ENCODE peak calls at places on chromosomes 2 and 18, in nine cellular contexts. One of them, this sample, is unnamed.
A peak's percentile ranks its signal among the peaks of the same experiment; 100 is the strongest.

GRCh38 chr18:34959211-34959829 is 81.9 kb upstream of the MAPRE2 start:
- DNase-seq in GM23338: no peak
- DNase-seq in MM.1S: no peak
- DNase-seq in PC-3: no peak
- DNase-seq in HepG2: peak; percentile 92
- DNase-seq in fibroblast of lung: no peak
- DNase-seq in astrocyte: no peak
- DNase-seq in GM12878: no peak
- DNase-seq in hepatocyte: peak; percentile 28
- DNase-seq in this sample: no peak

GRCh38 chr2:157935378-157935726 is 59.2 kb upstream of the ACVR1 start:
- DNase-seq in HepG2: no peak
- DNase-seq in GM23338: no peak
- DNase-seq in astrocyte: no peak
- DNase-seq in MM.1S: no peak
- DNase-seq in fibroblast of lung: no peak
- DNase-seq in PC-3: peak; percentile 12
- DNase-seq in GM12878: no peak
- DNase-seq in hepatocyte: no peak
- DNase-seq in this sample: no peak

GRCh38 chr2:81483254-81483653 is 1178.7 kb upstream of the LRRTM1 start:
- DNase-seq in PC-3: no peak
- DNase-seq in fibroblast of lung: no peak
- DNase-seq in HepG2: no peak
- DNase-seq in MM.1S: no peak
- DNase-seq in GM23338: no peak
- DNase-seq in GM12878: no peak
- DNase-seq in hepatocyte: no peak
- DNase-seq in astrocyte: no peak
- DNase-seq in this sample: no peak

GRCh38 chr2:236776695-236777251 is 207.1 kb downstream of the ACKR3 start:
- DNase-seq in astrocyte: peak; percentile 94
- DNase-seq in HepG2: no peak
- DNase-seq in MM.1S: no peak
- DNase-seq in GM12878: no peak
- DNase-seq in GM23338: no peak
- DNase-seq in fibroblast of lung: peak; percentile 95
- DNase-seq in hepatocyte: no peak
- DNase-seq in PC-3: peak; percentile 96
- DNase-seq in this sample: no peak

GRCh38 chr2:191189112-191189635 is 38.4 kb upstream of the STAT4 start:
- DNase-seq in PC-3: peak; percentile 29
- DNase-seq in MM.1S: no peak
- DNase-seq in hepatocyte: no peak
- DNase-seq in astrocyte: no peak
- DNase-seq in GM12878: no peak
- DNase-seq in fibroblast of lung: no peak
- DNase-seq in GM23338: no peak
- DNase-seq in HepG2: no peak
- DNase-seq in this sample: no peak

GRCh38 chr2:108927936-108928659 is 60.9 kb downstream of the EDAR start:
- DNase-seq in fibroblast of lung: peak; percentile 37
- DNase-seq in HepG2: peak; percentile 51
- DNase-seq in hepatocyte: peak; percentile 80
- DNase-seq in GM12878: no peak
- DNase-seq in PC-3: peak; percentile 72
- DNase-seq in astrocyte: peak; percentile 25
- DNase-seq in GM23338: peak; percentile 78
- DNase-seq in MM.1S: peak; percentile 35
- DNase-seq in this sample: peak; percentile 72

GRCh38 chr2:20635698-20636584 is 15.0 kb downstream of the HS1BP3 start:
- DNase-seq in HepG2: peak; percentile 74
- DNase-seq in PC-3: peak; percentile 83
- DNase-seq in GM12878: no peak
- DNase-seq in hepatocyte: peak; percentile 93
- DNase-seq in GM23338: peak; percentile 90
- DNase-seq in MM.1S: peak; percentile 72
- DNase-seq in astrocyte: no peak
- DNase-seq in fibroblast of lung: peak; percentile 61
- DNase-seq in this sample: peak; percentile 92

GRCh38 chr18:10045296-10045891 is 131.6 kb downstream of the VAPA start:
- DNase-seq in astrocyte: no peak
- DNase-seq in GM23338: no peak
- DNase-seq in GM12878: no peak
- DNase-seq in fibroblast of lung: no peak
- DNase-seq in MM.1S: no peak
- DNase-seq in PC-3: no peak
- DNase-seq in HepG2: no peak
- DNase-seq in hepatocyte: no peak
- DNase-seq in this sample: no peak

GRCh38 chr18:7941533-7941932 is 374.4 kb downstream of the PTPRM start:
- DNase-seq in GM12878: no peak
- DNase-seq in hepatocyte: no peak
- DNase-seq in PC-3: no peak
- DNase-seq in astrocyte: no peak
- DNase-seq in GM23338: no peak
- DNase-seq in MM.1S: no peak
- DNase-seq in HepG2: no peak
- DNase-seq in fibroblast of lung: no peak
- DNase-seq in this sample: no peak

DNA sequence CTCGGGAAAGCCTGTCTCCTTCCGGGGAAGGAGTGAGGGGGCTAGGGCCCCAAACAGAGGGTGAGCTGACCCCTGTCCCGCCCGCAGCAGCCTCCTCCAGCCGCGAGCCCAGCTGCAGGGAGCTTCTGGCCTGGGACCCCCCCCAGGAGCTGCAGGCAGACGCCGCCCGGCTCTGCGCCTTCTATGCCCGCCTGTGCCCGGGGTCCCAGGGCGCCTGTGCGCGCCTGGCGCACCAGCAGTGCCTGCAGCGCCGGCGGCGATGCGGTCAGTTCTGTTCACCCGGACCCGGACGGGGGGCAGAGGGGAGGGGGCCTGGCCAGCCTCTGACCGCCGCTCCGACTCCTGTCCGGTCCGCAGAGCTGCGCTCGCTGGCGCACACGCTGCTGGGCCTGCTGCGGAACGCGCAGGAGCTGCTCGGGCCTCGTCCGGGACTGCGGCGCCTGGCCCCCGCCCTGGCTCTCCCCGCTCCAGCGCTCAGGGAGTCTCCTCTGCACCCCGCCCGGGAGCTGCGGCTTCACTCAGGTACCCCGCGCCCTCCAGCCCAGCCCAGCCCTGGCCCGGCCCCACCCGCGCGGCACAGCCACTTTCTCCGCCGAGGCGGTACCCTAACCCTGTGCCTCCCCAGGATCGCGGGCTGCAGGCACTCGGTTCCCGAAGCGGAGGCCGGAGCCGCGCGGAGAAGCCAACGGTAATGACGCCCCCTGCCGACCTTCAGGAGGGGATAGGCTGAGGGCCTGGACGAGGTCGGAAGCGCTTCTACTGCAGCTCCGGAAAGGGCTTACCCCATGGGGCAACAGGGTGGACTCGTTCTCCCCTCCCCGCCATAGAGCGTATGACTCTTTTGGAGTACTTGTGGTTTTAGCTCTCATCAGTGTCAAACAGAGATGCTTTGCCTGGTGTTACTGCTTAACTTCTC is 2.0 kb upstream of the CHRND start:
- DNase-seq in PC-3: peak; percentile 12
- DNase-seq in fibroblast of lung: peak; percentile 28
- DNase-seq in HepG2: peak; percentile 65
- DNase-seq in hepatocyte: peak; percentile 71
- DNase-seq in astrocyte: peak; percentile 6
- DNase-seq in MM.1S: no peak
- DNase-seq in GM12878: no peak
- DNase-seq in GM23338: peak; percentile 95
- DNase-seq in this sample: peak; percentile 92
- TF ChIP-seq EZH2 in PC-3: no peak
- TF ChIP-seq EZH2 in fibroblast of lung: peak; percentile 8
- TF ChIP-seq EZH2 in HepG2: peak; percentile 84
- TF ChIP-seq EZH2 in hepatocyte: peak; percentile 76
- TF ChIP-seq EZH2 in astrocyte: peak; percentile 43
- TF ChIP-seq EZH2 in MM.1S: no peak
- TF ChIP-seq EZH2 in GM12878: no peak
- TF ChIP-seq EZH2 in GM23338: peak; percentile 40
- TF ChIP-seq EZH2 in this sample: peak; percentile 91

DNA sequence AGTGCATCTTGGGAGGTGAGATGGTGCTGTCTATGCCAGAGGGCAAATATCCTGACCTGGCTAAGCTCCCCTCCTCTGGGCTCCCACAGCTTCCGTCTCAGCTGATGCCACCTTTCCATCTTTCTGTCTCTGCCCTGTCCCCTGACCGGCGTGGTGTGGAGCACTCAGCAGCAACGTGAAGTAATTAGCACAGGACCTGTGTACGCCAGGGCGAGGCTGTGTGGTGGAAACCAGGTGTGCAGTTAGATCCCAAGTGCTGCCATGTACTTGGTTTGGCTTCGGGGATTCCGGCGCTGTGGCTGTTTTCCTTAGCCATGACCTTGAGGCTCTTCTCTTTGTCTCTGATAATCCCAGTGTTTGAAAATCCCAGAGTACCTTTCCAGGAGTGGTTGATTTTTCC is 36.5 kb downstream of the COA5 start:
- DNase-seq in HepG2: no peak
- DNase-seq in astrocyte: no peak
- DNase-seq in PC-3: no peak
- DNase-seq in fibroblast of lung: no peak
- DNase-seq in MM.1S: no peak
- DNase-seq in GM23338: no peak
- DNase-seq in GM12878: no peak
- DNase-seq in hepatocyte: no peak
- DNase-seq in this sample: no peak
- H3K4me1 ChIP-seq in HepG2: no peaks in the 10 kb centered on the region
- H3K4me1 ChIP-seq in astrocyte: no peaks in the 10 kb centered on the region
- H3K4me1 ChIP-seq in PC-3: no peaks in the 10 kb centered on the region
- H3K4me1 ChIP-seq in fibroblast of lung: no peaks in the 10 kb centered on the region
- H3K4me1 ChIP-seq in MM.1S: no peaks in the 10 kb centered on the region
- H3K4me1 ChIP-seq in GM23338: no peaks in the 10 kb centered on the region
- H3K4me1 ChIP-seq in GM12878: no peaks in the 10 kb centered on the region
- H3K4me1 ChIP-seq in hepatocyte: no peaks in the 10 kb centered on the region
- H3K4me1 ChIP-seq in this sample: no peaks in the 10 kb centered on the region

GRCh38 chr18:58884694-58885093 is 20.0 kb downstream of the ZNF532 start:
- DNase-seq in MM.1S: no peak
- DNase-seq in PC-3: no peak
- DNase-seq in GM23338: no peak
- DNase-seq in astrocyte: no peak
- DNase-seq in HepG2: no peak
- DNase-seq in hepatocyte: no peak
- DNase-seq in fibroblast of lung: no peak
- DNase-seq in GM12878: no peak
- DNase-seq in this sample: no peak

GRCh38 chr18:58882681-58883080 is 18.0 kb downstream of the ZNF532 start:
- DNase-seq in GM23338: no peak
- DNase-seq in fibroblast of lung: peak; percentile 62
- DNase-seq in hepatocyte: no peak
- DNase-seq in GM12878: no peak
- DNase-seq in MM.1S: no peak
- DNase-seq in HepG2: no peak
- DNase-seq in astrocyte: peak; percentile 51
- DNase-seq in PC-3: no peak
- DNase-seq in this sample: no peak

GRCh38 chr18:58886864-58887612 is 22.4 kb downstream of the ZNF532 start:
- DNase-seq in GM12878: no peak
- DNase-seq in astrocyte: no peak
- DNase-seq in PC-3: no peak
- DNase-seq in MM.1S: peak; percentile 59
- DNase-seq in HepG2: no peak
- DNase-seq in fibroblast of lung: no peak
- DNase-seq in GM23338: no peak
- DNase-seq in hepatocyte: no peak
- DNase-seq in this sample: no peak

GRCh38 chr18:58891753-58892152 is 27.1 kb downstream of the ZNF532 start:
- DNase-seq in MM.1S: no peak
- DNase-seq in GM23338: no peak
- DNase-seq in GM12878: no peak
- DNase-seq in hepatocyte: no peak
- DNase-seq in HepG2: no peak
- DNase-seq in PC-3: no peak
- DNase-seq in fibroblast of lung: no peak
- DNase-seq in astrocyte: no peak
- DNase-seq in this sample: no peak

DNA sequence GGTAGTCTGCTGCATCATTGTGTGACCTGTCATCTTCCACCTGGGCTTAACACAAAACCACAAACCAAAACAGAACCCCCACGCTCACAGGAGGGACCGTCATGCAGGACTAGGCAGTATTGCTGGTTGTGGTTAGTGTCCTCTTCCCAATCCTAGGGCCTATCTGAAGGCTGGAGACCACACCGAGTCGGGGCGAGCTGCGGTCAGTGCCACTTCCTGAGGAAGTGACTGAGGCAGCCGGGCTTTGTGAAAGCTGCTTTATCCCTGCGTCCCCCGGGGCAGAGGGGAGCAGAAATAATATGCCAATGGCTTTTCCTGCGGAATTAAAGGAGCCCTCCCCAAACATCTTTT is 22.9 kb downstream of the ZNF532 start:
- DNase-seq in GM12878: peak; percentile 51
- DNase-seq in fibroblast of lung: peak; percentile 88
- DNase-seq in PC-3: peak; percentile 84
- DNase-seq in hepatocyte: no peak
- DNase-seq in astrocyte: peak; percentile 86
- DNase-seq in HepG2: no peak
- DNase-seq in MM.1S: peak; percentile 77
- DNase-seq in GM23338: no peak
- DNase-seq in this sample: no peak
- H3K4me2 ChIP-seq in GM12878: peak overlapping the region; percentile 62
- H3K4me2 ChIP-seq in fibroblast of lung: peak overlapping the region; percentile 59
- H3K4me2 ChIP-seq in PC-3: peak overlapping the region; percentile 74
- H3K4me2 ChIP-seq in hepatocyte: no peak overlapping the region
- H3K4me2 ChIP-seq in astrocyte: peak overlapping the region; percentile 70
- H3K4me2 ChIP-seq in HepG2: no peak overlapping the region
- H3K4me2 ChIP-seq in MM.1S: peak overlapping the region; percentile 94
- H3K4me2 ChIP-seq in GM23338: no peak overlapping the region
- H3K4me2 ChIP-seq in this sample: no peak overlapping the region

GRCh38 chr2:23385351-23385747 is 370 bp downstream of the KLHL29 start:
- DNase-seq in fibroblast of lung: peak; percentile 48
- DNase-seq in hepatocyte: peak; percentile 54
- DNase-seq in HepG2: no peak
- DNase-seq in PC-3: peak; percentile 35
- DNase-seq in GM23338: peak; percentile 59
- DNase-seq in GM12878: no peak
- DNase-seq in MM.1S: no peak
- DNase-seq in astrocyte: peak; percentile 16
- DNase-seq in this sample: peak; percentile 76

GRCh38 chr2:23387221-23387550 is 2.2 kb downstream of the KLHL29 start:
- DNase-seq in HepG2: no peak
- DNase-seq in GM12878: no peak
- DNase-seq in GM23338: no peak
- DNase-seq in astrocyte: no peak
- DNase-seq in fibroblast of lung: no peak
- DNase-seq in MM.1S: no peak
- DNase-seq in hepatocyte: no peak
- DNase-seq in PC-3: no peak
- DNase-seq in this sample: no peak

GRCh38 chr2:23387849-23388248 is 2.9 kb downstream of the KLHL29 start:
- DNase-seq in GM12878: no peak
- DNase-seq in GM23338: no peak
- DNase-seq in fibroblast of lung: no peak
- DNase-seq in MM.1S: no peak
- DNase-seq in hepatocyte: no peak
- DNase-seq in PC-3: no peak
- DNase-seq in astrocyte: no peak
- DNase-seq in HepG2: no peak
- DNase-seq in this sample: no peak

GRCh38 chr2:23385748-23386421 is 906 bp downstream of the KLHL29 start:
- DNase-seq in fibroblast of lung: no peak
- DNase-seq in GM12878: no peak
- DNase-seq in astrocyte: no peak
- DNase-seq in MM.1S: no peak
- DNase-seq in HepG2: no peak
- DNase-seq in PC-3: no peak
- DNase-seq in hepatocyte: peak; percentile 44
- DNase-seq in GM23338: peak; percentile 59
- DNase-seq in this sample: peak; percentile 60

GRCh38 chr2:23386422-23387220 is 1.6 kb downstream of the KLHL29 start:
- DNase-seq in hepatocyte: peak; percentile 43
- DNase-seq in GM12878: no peak
- DNase-seq in GM23338: peak; percentile 56
- DNase-seq in fibroblast of lung: peak; percentile 30
- DNase-seq in HepG2: no peak
- DNase-seq in astrocyte: peak; percentile 10
- DNase-seq in PC-3: peak; percentile 28
- DNase-seq in MM.1S: no peak
- DNase-seq in this sample: peak; percentile 67
- TF ChIP-seq EZH2 in hepatocyte: no peak
- TF ChIP-seq EZH2 in GM12878: no peak
- TF ChIP-seq EZH2 in GM23338: peak; percentile 82
- TF ChIP-seq EZH2 in fibroblast of lung: no peak
- TF ChIP-seq EZH2 in HepG2: peak; percentile 95
- TF ChIP-seq EZH2 in astrocyte: peak; percentile 79
- TF ChIP-seq EZH2 in PC-3: no peak
- TF ChIP-seq EZH2 in MM.1S: no peak
- TF ChIP-seq EZH2 in this sample: peak; percentile 47

This sample was measured in neural progenitor cell.